ENCODE peak calls at places on chromosomes 16 and 17, in four cellular contexts. One of them, this sample, is unnamed. For H3K4me1, the result is how much of the 10 kb centered on the place peaks cover.

GRCh38 chr17:12568358-12569251 is 97.1 kb upstream of the MYOCD start:
- DNase-seq in transverse colon: no peak
- DNase-seq in pancreas: no peak
- DNase-seq in colonic mucosa: no peak
- DNase-seq in this sample: no peak

GRCh38 chr17:79813826-79814623 is 17.1 kb upstream of the CBX8 start:
- DNase-seq in transverse colon: no peak
- DNase-seq in pancreas: no peak
- DNase-seq in colonic mucosa: no peak
- DNase-seq in this sample: no peak

GRCh38 chr17:44995602-44996001 is 27.5 kb upstream of the C1QL1 start:
- DNase-seq in transverse colon: no peak
- DNase-seq in pancreas: no peak
- DNase-seq in colonic mucosa: no peak
- DNase-seq in this sample: no peak

GRCh38 chr17:79325707-79326106 is 251.1 kb downstream of the ENGASE start:
- DNase-seq in transverse colon: no peak
- DNase-seq in pancreas: no peak
- DNase-seq in colonic mucosa: no peak
- DNase-seq in this sample: no peak

GRCh38 chr17:39668141-39668924 is at the start of gene PNMT:
- DNase-seq in transverse colon: peak
- DNase-seq in pancreas: peak
- DNase-seq in colonic mucosa: peak
- DNase-seq in this sample: no peak

GRCh38 chr17:68085751-68086445 is 50.4 kb downstream of the KPNA2 start:
- DNase-seq in transverse colon: peak
- DNase-seq in pancreas: no peak
- DNase-seq in colonic mucosa: peak
- DNase-seq in this sample: no peak

GRCh38 chr16:8342276-8342675 is 248.0 kb downstream of the TMEM114 start:
- DNase-seq in transverse colon: no peak
- DNase-seq in pancreas: peak
- DNase-seq in colonic mucosa: no peak
- DNase-seq in this sample: no peak

GRCh38 chr17:75277664-75278071 is 6.6 kb upstream of the MIF4GD start:
- DNase-seq in transverse colon: no peak
- DNase-seq in pancreas: no peak
- DNase-seq in colonic mucosa: no peak
- DNase-seq in this sample: no peak

GRCh38 chr16:51896013-51896412 is 650.9 kb downstream of the TOX3 start:
- DNase-seq in transverse colon: no peak
- DNase-seq in pancreas: no peak
- DNase-seq in colonic mucosa: no peak
- DNase-seq in this sample: no peak

GRCh38 chr17:50100480-50100883 is 5.3 kb downstream of the PDK2 start:
- DNase-seq in transverse colon: peak
- DNase-seq in pancreas: no peak
- DNase-seq in colonic mucosa: peak
- DNase-seq in this sample: no peak

GRCh38 chr16:23945243-23945642 is 109.5 kb downstream of the PRKCB start:
- DNase-seq in transverse colon: no peak
- DNase-seq in pancreas: no peak
- DNase-seq in colonic mucosa: no peak
- DNase-seq in this sample: no peak

GRCh38 chr17:46766493-46767491 is 51.7 kb downstream of the WNT3 start:
- DNase-seq in transverse colon: no peak
- DNase-seq in pancreas: no peak
- DNase-seq in colonic mucosa: peak
- DNase-seq in this sample: no peak

GRCh38 chr16:64626771-64627170 is 495.1 kb downstream of the CDH11 start:
- DNase-seq in transverse colon: no peak
- DNase-seq in pancreas: no peak
- DNase-seq in colonic mucosa: no peak
- DNase-seq in this sample: no peak

GRCh38 chr17:37259030-37259735 is 116.6 kb upstream of the C17orf78 start:
- DNase-seq in transverse colon: no peak
- DNase-seq in pancreas: no peak
- DNase-seq in colonic mucosa: no peak
- DNase-seq in this sample: peak

DNA sequence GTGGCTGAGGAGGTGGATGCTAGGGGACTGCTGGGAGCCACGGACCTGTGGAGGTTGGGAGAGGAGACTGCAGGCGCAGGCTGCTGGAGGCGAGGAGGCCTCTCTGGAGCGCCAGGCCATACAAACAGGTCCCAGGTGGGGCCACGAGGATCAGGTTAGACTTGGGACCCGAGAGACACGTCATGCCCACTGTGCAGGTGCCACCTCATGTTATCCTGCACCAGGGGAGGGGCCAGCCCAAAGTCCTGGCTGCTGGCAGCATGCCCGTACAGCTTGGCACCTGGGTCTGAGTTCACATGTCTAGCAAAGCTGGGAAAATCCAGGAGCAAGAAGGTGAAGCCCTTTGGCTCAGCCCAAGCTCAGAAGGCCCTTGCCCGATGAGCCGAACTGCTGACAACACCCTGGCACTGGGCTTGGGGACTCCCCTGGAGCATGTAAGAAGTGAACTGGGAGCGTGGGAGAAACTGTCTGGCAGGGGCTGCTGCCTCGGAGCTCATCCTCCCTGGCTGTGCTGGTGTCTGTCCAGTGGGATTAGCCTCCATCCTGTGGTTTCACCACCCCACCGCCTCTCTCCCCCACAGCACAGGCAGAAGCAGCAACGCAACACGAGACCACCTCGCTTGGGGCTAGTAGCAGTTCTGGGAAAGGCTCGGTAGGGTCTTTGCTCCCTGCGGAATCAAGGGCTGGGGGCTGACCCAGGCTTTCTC is 5.3 kb downstream of the ARHGDIA start:
- DNase-seq in transverse colon: peak
- DNase-seq in pancreas: peak
- DNase-seq in colonic mucosa: peak
- DNase-seq in this sample: no peak
- H3K27ac ChIP-seq in transverse colon: peak
- H3K27ac ChIP-seq in pancreas: peak
- H3K27ac ChIP-seq in colonic mucosa: peak
- H3K27ac ChIP-seq in this sample: no peak

GRCh38 chr16:15963307-15963910 is 14.0 kb downstream of the ABCC1 start:
- DNase-seq in transverse colon: no peak
- DNase-seq in pancreas: no peak
- DNase-seq in colonic mucosa: no peak
- DNase-seq in this sample: no peak

GRCh38 chr16:15958703-15959348 is 9.4 kb downstream of the ABCC1 start:
- DNase-seq in transverse colon: no peak
- DNase-seq in pancreas: no peak
- DNase-seq in colonic mucosa: no peak
- DNase-seq in this sample: no peak

GRCh38 chr16:15960124-15960971 is 10.9 kb downstream of the ABCC1 start:
- DNase-seq in transverse colon: no peak
- DNase-seq in pancreas: no peak
- DNase-seq in colonic mucosa: no peak
- DNase-seq in this sample: no peak

GRCh38 chr16:15961060-15961511 is 11.7 kb downstream of the ABCC1 start:
- DNase-seq in transverse colon: no peak
- DNase-seq in pancreas: no peak
- DNase-seq in colonic mucosa: no peak
- DNase-seq in this sample: no peak

DNA sequence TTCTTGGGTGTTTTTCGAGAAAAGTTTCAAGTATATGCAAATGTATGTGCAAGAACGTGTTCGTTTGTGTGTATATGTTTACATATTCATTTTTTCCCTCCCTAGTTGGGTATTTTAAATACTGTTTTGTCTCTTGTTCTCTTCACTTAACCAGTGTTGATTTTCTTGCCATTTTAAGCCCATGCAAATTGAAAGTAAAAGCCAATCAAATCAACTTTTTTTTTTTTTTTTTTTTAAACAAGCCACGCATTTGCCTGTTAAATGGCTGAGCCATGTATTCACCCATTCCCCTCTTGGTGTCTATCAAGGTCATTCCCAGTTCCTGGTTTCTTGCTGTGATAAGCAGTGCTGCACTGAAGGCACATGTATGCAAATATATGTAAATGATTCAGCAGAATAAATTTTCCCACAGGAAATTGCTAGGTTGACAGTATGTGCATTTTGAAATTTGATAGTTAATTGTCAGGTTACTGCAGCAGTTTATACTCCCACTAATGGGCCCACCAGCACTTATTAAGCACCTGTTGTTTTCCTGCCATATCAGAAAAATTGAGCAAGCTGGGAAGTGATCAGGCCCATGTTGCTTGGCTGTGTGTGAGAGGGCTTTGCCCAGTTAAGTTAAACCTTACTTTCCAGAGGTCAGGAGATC is 12.3 kb downstream of the ABCC1 start:
- DNase-seq in transverse colon: no peak
- DNase-seq in pancreas: no peak
- DNase-seq in colonic mucosa: no peak
- DNase-seq in this sample: no peak
- H3K4me1 ChIP-seq in transverse colon: under half
- H3K4me1 ChIP-seq in pancreas: under half
- H3K4me1 ChIP-seq in colonic mucosa: under half
- H3K4me1 ChIP-seq in this sample: under half

GRCh38 chr16:19689342-19689741 is 28.7 kb downstream of the KNOP1 start:
- DNase-seq in transverse colon: no peak
- DNase-seq in pancreas: no peak
- DNase-seq in colonic mucosa: no peak
- DNase-seq in this sample: no peak
- H3K27ac ChIP-seq in transverse colon: no peak
- H3K27ac ChIP-seq in pancreas: no peak
- H3K27ac ChIP-seq in colonic mucosa: no peak
- H3K27ac ChIP-seq in this sample: no peak

GRCh38 chr17:17811381-17812210 is 25.2 kb downstream of the SREBF1 start:
- DNase-seq in transverse colon: no peak
- DNase-seq in pancreas: no peak
- DNase-seq in colonic mucosa: no peak
- DNase-seq in this sample: no peak
- H3K4me1 ChIP-seq in transverse colon: under half
- H3K4me1 ChIP-seq in pancreas: under half
- H3K4me1 ChIP-seq in colonic mucosa: under half
- H3K4me1 ChIP-seq in this sample: under half

GRCh38 chr16:78235876-78236275 is 136.4 kb downstream of the WWOX start:
- DNase-seq in transverse colon: no peak
- DNase-seq in pancreas: no peak
- DNase-seq in colonic mucosa: no peak
- DNase-seq in this sample: no peak

GRCh38 chr16:78237856-78238255 is 138.4 kb downstream of the WWOX start:
- DNase-seq in transverse colon: no peak
- DNase-seq in pancreas: no peak
- DNase-seq in colonic mucosa: no peak
- DNase-seq in this sample: no peak

GRCh38 chr16:78240459-78241222 is 141.2 kb downstream of the WWOX start:
- DNase-seq in transverse colon: no peak
- DNase-seq in pancreas: peak
- DNase-seq in colonic mucosa: no peak
- DNase-seq in this sample: peak

GRCh38 chr16:78235168-78235800 is 135.8 kb downstream of the WWOX start:
- DNase-seq in transverse colon: peak
- DNase-seq in pancreas: peak
- DNase-seq in colonic mucosa: peak
- DNase-seq in this sample: peak

DNA sequence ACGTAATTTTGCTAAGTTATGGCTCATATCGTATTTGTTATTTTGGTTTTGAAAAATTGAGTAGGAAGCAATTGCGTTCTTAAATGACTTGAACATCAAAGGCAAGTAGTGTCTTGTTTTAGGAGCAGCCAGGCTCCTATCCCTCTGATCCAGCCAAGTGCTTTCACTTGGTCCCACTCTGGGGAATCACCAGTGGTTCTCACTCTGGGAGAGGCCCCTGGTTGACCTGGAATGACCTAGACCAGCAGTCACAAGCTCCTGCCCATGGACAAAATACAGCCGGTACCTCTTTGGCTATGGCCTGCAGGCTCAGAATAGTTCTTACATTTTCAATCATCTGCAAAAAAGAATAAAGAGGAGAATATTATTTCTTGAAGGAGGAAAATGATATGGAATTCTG is 137.9 kb downstream of the WWOX start:
- DNase-seq in transverse colon: no peak
- DNase-seq in pancreas: no peak
- DNase-seq in colonic mucosa: no peak
- DNase-seq in this sample: peak
- H3K27ac ChIP-seq in transverse colon: no peak
- H3K27ac ChIP-seq in pancreas: no peak
- H3K27ac ChIP-seq in colonic mucosa: no peak
- H3K27ac ChIP-seq in this sample: no peak

DNA sequence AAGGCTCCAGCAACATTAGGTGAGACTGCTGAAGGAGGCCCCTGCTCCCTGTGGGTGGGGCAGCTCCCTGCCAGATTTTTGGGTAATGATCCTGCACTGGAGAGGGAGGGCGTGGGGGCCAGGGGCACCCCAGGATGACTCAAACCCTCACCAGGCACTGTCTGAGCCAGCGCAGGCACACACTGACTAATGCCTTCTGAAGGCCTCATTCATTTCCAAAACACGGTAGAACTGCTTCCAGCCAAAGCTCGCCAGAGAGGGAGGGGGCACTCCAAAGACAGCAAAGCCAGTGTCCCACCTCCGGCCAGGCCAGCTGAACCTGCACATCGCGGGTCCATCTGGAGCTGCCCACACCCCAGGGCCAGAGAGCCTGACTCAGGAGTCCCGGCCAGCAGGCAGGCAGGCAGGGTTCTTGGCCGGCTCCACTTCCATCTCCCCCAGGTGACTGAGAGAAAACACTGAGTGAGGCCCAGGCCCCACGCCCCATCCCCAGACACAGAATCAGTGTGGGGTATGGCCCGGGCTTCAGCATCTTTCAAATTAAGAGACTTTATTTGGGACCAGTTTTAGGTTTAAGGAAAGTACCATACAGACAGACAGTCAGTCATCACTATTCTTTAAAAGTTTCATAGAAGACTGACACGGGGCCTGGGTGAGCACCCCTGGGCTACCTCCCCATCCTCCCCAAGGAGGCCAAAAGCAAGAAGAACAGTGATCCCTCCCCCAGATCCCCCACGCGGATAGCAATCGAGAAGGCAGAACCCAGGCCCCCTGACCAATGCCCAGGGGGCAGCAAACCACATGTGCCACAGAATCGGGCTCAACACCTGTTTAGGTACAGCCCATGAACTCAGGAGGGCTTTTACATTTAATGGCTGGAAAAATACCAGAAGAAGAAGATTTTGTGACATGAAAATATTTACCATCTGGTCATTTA is 2.3 kb downstream of the PIEZO1 start:
- DNase-seq in transverse colon: no peak
- DNase-seq in pancreas: no peak
- DNase-seq in colonic mucosa: no peak
- DNase-seq in this sample: peak
- H3K4me1 ChIP-seq in transverse colon: half or more
- H3K4me1 ChIP-seq in pancreas: under half
- H3K4me1 ChIP-seq in colonic mucosa: under half
- H3K4me1 ChIP-seq in this sample: under half

This sample was measured in foreskin keratinocyte.